ENCODE peak calls at places on chromosomes 16 and 17, in four cellular contexts. W is HepG2, E is H1, L is GM12878. C is an unnamed sample.

GRCh38 chr17:8781784-8782575 is 17.2 kb downstream of the MFSD6L start:
- DNase-seq in L (no peak), E (peak; percentile 35), W (no peak), C (no peak)

GRCh38 chr17:40612510-40613244 is 34.9 kb downstream of the SMARCE1 start:
- DNase-seq in E (no peak), W (no peak), L (no peak), C (no peak)

GRCh38 chr17:29723283-29724047 is 100.8 kb upstream of the CORO6 start:
- DNase-seq in L (peak; percentile 74), E (no peak), W (no peak), C (no peak)

GRCh38 chr16:87598431-87598830 is 3.9 kb upstream of the JPH3 start:
- DNase-seq in L (no peak), E (no peak), W (no peak), C (no peak)

GRCh38 chr16:2777231-2777902 is at the start of gene ELOB:
- DNase-seq in E (peak; percentile 91), W (peak; percentile 50), L (no peak), C (peak; percentile 98)

GRCh38 chr16:13808075-13808474 is 111.9 kb upstream of the ERCC4 start:
- DNase-seq in W (no peak), E (no peak), L (no peak), C (no peak)

GRCh38 chr17:65277576-65277975 is 140.4 kb downstream of the RGS9 start:
- DNase-seq in L (no peak), W (no peak), E (no peak), C (no peak)

GRCh38 chr16:4214215-4214621 is 27.7 kb downstream of the SRL start:
- DNase-seq in W (peak; percentile 55), E (no peak), L (no peak), C (no peak)

GRCh38 chr16:69344171-69344570 is 4.6 kb downstream of the NIP7 start:
- DNase-seq in E (no peak), W (no peak), L (no peak), C (no peak)

GRCh38 chr16:52545157-52545543 is 1.8 kb downstream of the TOX3 start:
- DNase-seq in E (no peak), L (no peak), W (no peak), C (no peak)

GRCh38 chr16:558298-559020 is 1.7 kb upstream of the PRR35 start:
- DNase-seq in L (no peak), E (no peak), W (peak; percentile 80), C (no peak)

GRCh38 chr16:47258874-47259461 is 115.2 kb upstream of the NETO2 start:
- DNase-seq in L (peak; percentile 5), E (no peak), W (peak; percentile 38), C (no peak)

GRCh38 chr17:49901460-49902331 is 53.8 kb upstream of the TAC4 start:
- DNase-seq in E (no peak), W (peak; percentile 65), L (no peak), C (no peak)

GRCh38 chr16:20300312-20301097 is 26.8 kb downstream of the GP2 start:
- DNase-seq in E (peak; percentile 72), L (peak; percentile 46), W (peak; percentile 71), C (peak; percentile 35)

GRCh38 chr17:59790936-59791335 is 83.5 kb downstream of the VMP1 start:
- DNase-seq in W (no peak), E (no peak), L (no peak), C (no peak)

GRCh38 chr17:72122002-72122310 is 1.1 kb downstream of the SOX9 start:
- DNase-seq in W (no peak), E (no peak), L (no peak), C (no peak)

GRCh38 chr16:53518550-53519416 is 15.8 kb upstream of the AKTIP start:
- DNase-seq in L (peak; percentile 97), E (no peak), W (no peak), C (peak; percentile 68)

DNA sequence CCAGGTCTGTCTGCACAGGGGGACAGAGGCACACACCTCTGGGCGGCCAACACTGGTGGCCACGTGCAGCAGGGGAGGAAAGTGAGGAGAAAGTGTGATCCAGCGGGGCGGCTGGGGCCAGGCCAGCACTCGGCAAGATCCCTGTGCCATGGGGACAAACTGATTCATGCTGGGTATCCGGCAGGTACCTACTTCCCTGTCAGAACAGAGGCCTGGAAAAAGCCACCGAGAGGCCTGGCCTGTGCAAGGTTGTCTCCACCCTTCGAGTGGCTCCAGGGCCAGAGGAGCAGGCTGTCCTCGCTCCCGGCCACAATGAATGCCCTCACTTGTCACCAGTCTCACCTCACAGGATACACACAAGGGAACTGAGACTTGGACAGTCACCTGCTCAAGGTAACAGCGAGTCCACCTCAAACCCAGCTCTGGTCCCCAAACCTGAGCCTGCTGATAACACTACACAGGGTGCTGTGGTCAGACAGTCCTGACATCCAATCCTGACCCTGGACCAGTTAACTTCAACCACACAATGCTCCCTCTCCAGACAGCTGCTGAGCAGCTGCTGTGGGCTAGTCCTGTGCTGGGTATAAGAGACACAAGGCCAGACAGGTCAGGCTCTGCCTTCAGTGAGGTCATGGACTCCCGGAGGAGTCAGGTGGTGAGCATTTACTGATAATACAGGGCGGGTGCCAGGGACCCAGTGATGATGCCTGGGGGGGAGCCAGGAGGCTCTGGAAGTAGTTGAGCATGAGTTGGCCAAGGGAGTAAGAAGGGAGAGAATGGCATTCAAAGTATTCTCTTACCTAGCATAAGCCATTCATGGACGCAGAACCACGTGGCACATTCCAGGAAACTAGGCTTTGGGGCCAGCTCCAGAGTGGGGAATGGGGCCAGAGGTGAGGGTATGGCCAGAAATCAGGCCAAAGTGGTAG is 53.0 kb downstream of the VAC14 start:
- DNase-seq in L (no peak), W (no peak), E (no peak), C (no peak)
- TF ChIP-seq TAF1 in L (no peak), W (no peak), E (no peak), C (no peak)

GRCh38 chr16:86570542-86571196 is 4.0 kb downstream of the FOXC2 start:
- DNase-seq in L (no peak), E (no peak), W (no peak), C (no peak)

GRCh38 chr16:86567701-86568571 is 1.3 kb downstream of the FOXC2 start:
- DNase-seq in E (peak; percentile 75), L (no peak), W (no peak), C (no peak)

GRCh38 chr16:86568677-86569623 is 2.3 kb downstream of the FOXC2 start:
- DNase-seq in W (no peak), L (no peak), E (no peak), C (no peak)

GRCh38 chr16:86571197-86571915 is 4.7 kb downstream of the FOXC2 start:
- DNase-seq in W (no peak), L (no peak), E (no peak), C (no peak)

DNA sequence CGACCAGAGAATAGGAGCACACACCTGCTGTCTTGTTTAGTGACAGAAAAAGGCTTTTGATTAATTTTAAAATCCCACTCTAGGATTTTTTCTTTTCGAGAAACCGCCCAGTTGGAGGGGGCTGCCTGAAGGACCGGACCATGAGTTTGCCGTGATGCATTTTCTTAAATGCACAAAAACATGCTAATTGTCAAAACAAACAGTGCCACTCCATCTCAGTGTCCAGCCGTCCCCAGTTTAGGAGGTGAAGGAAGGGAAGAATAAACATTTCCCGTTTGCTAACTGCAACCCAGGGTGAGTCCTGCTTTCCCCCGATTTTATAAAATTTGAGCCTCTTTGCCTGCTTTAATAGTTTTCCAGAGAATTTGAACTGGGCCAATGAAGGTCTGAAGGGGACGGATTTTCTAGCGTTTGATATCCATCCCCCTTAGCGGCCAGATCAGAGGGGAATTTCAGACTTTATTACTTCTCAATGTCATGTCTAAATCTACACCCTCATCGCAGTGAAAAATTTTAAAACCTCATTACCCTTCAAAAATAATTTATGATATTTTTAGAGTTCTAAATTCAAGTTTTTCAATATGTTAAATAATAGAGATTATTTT is 3.3 kb downstream of the FOXC2 start:
- DNase-seq in E (no peak), L (no peak), W (no peak), C (no peak)
- TF ChIP-seq TAF1 in E (no peak), L (no peak), W (no peak), C (no peak)

GRCh38 chr17:14317383-14317782 is 16.5 kb downstream of the HS3ST3B1 start:
- DNase-seq in W (no peak), E (no peak), L (no peak), C (no peak)
- TF ChIP-seq TAF1 in W (no peak), E (no peak), L (no peak), C (no peak)

GRCh38 chr16:30368122-30368791 is 2.0 kb downstream of the TBC1D10B start:
- DNase-seq in L (no peak), W (no peak), E (no peak), C (no peak)
- TF ChIP-seq TAF1 in L (no peak), W (no peak), E (no peak), C (no peak)